ENCODE peak calls at places on chromosomes 4 and X, in six cellular contexts. V is pancreas, N is A549, H is upper lobe of right lung, R is astrocyte, K is suprapubic skin. E is an unnamed sample.

GRCh38 chrX:53039239-53039638 is 9.3 kb upstream of the GPR173 start:
- DNase-seq in V (no peak), N (no peak), H (no peak), R (no peak), K (no peak), E (no peak)

GRCh38 chr4:118975487-118976192 is 87.0 kb downstream of the SYNPO2 start:
- DNase-seq in V (no peak), N (no peak), H (no peak), R (no peak), K (no peak), E (no peak)

GRCh38 chr4:144787365-144788263 is 141.7 kb downstream of the HHIP start:
- DNase-seq in V (no peak), N (peak), H (no peak), R (peak), K (no peak), E (no peak)

GRCh38 chr4:152850377-152850776 is 70.6 kb downstream of the ARFIP1 start:
- DNase-seq in V (no peak), N (no peak), H (peak), R (peak), K (peak), E (no peak)

GRCh38 chrX:110153900-110154299 is 151.0 kb downstream of the TMEM164 start:
- DNase-seq in V (no peak), N (no peak), H (no peak), R (no peak), K (no peak), E (no peak)

GRCh38 chr4:185183622-185184281 is 20.0 kb downstream of the CFAP97 start:
- DNase-seq in V (peak), N (peak), H (no peak), R (peak), K (peak), E (no peak)

GRCh38 chrX:150268839-150269238 is 94.3 kb upstream of the MAMLD1 start:
- DNase-seq in V (no peak), N (no peak), H (no peak), R (no peak), K (no peak), E (peak)

GRCh38 chr4:26380740-26381139 is 59.9 kb downstream of the RBPJ start:
- DNase-seq in V (no peak), N (no peak), H (no peak), R (no peak), K (no peak), E (no peak)

GRCh38 chr4:123666486-123666885 is 269.9 kb downstream of the SPRY1 start:
- DNase-seq in V (no peak), N (no peak), H (no peak), R (no peak), K (no peak), E (no peak)

GRCh38 chrX:41001327-41001726 is 83.9 kb upstream of the USP9X start:
- DNase-seq in V (no peak), N (peak), H (no peak), R (no peak), K (no peak), E (no peak)

GRCh38 chrX:133897593-133898163 is 87.7 kb downstream of the GPC3 start:
- DNase-seq in V (no peak), N (no peak), H (no peak), R (no peak), K (no peak), E (no peak)

GRCh38 chr4:21046121-21046520 is 345.9 kb downstream of the PACRGL start:
- DNase-seq in V (no peak), N (no peak), H (no peak), R (peak), K (no peak), E (no peak)

GRCh38 chr4:87848622-87849351 is 16.0 kb downstream of the MEPE start:
- DNase-seq in V (peak), N (peak), H (no peak), R (peak), K (no peak), E (no peak)

GRCh38 chr4:160523236-160523635 is 1420.4 kb downstream of the RAPGEF2 start:
- DNase-seq in V (no peak), N (peak), H (no peak), R (no peak), K (no peak), E (no peak)

GRCh38 chr4:150136481-150136880 is 58.2 kb downstream of the DCLK2 start:
- DNase-seq in V (no peak), N (no peak), H (no peak), R (peak), K (no peak), E (no peak)

GRCh38 chr4:159445671-159446070 is 342.8 kb downstream of the RAPGEF2 start:
- DNase-seq in V (no peak), N (no peak), H (no peak), R (no peak), K (no peak), E (no peak)

GRCh38 chr4:97081951-97082350 is 1061.3 kb downstream of the STPG2 start:
- DNase-seq in V (no peak), N (no peak), H (no peak), R (no peak), K (no peak), E (no peak)

GRCh38 chrX:38649227-38649626 is 87.9 kb downstream of the TSPAN7 start:
- DNase-seq in V (no peak), N (no peak), H (no peak), R (no peak), K (no peak), E (no peak)

GRCh38 chr4:118823471-118823870 is 12.5 kb downstream of the SEC24D start:
- DNase-seq in V (peak), N (no peak), H (no peak), R (no peak), K (no peak), E (no peak)

GRCh38 chrX:70669120-70669519 is 224.5 kb downstream of the DLG3 start:
- DNase-seq in V (no peak), N (no peak), H (no peak), R (no peak), K (no peak), E (no peak)

GRCh38 chrX:51834076-51834475 is 59.3 kb upstream of the MAGED1 start:
- DNase-seq in V (no peak), N (no peak), H (no peak), R (no peak), K (no peak), E (no peak)

GRCh38 chrX:72230290-72230689 is 8.5 kb downstream of the ERCC6L start:
- DNase-seq in V (no peak), N (no peak), H (no peak), R (no peak), K (no peak), E (no peak)

GRCh38 chr4:176641237-176641636 is 151.5 kb downstream of the VEGFC start:
- DNase-seq in V (no peak), N (no peak), H (no peak), R (peak), K (no peak), E (no peak)

GRCh38 chr4:2065106-2065930 is 6.2 kb downstream of the NAT8L start:
- DNase-seq in V (no peak), N (no peak), H (peak), R (no peak), K (peak), E (no peak)

GRCh38 chrX:43654431-43655150 is 1.5 kb upstream of the MAOA start:
- DNase-seq in V (peak), N (peak), H (peak), R (peak), K (peak), E (peak)

GRCh38 chrX:2572740-2573139 is 72.0 kb upstream of the DHRSX start:
- DNase-seq in V (no peak), N (peak), H (no peak), R (no peak), K (no peak), E (no peak)

GRCh38 chrX:39263946-39264483 is 462.8 kb downstream of the MID1IP1 start:
- DNase-seq in V (no peak), N (no peak), H (no peak), R (no peak), K (no peak), E (no peak)

GRCh38 chrX:13432376-13432775 is 112.5 kb upstream of the ATXN3L start:
- DNase-seq in V (no peak), N (peak), H (no peak), R (peak), K (peak), E (no peak)

GRCh38 chrX:9329056-9329455 is 135.8 kb upstream of the TBL1X start:
- DNase-seq in V (peak), N (no peak), H (no peak), R (no peak), K (no peak), E (no peak)

DNA sequence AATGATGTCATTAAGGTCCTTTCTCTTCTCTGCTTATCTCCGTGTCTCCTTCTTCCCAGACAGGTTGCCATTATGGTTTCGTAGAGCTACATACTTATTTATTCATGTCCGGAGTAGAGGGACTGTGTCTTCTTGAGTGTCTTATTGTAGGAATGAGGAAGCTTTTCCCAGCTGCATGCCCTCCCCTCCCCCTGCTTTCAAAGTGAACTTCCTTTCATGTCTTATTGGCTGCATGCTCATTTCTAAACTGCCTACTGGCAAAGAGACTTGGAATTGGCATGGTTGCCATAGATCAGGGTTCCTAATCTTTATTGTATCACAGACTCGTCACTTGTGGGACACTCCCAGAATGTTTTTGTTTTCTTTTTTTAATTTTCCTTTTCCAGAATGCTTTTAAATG is 15.4 kb downstream of the VAMP7 start:
- DNase-seq in V (no peak), N (no peak), H (no peak), R (no peak), K (no peak), E (no peak)
- H3K27ac ChIP-seq in V (no peak), N (no peak), H (no peak), R (no peak), K (no peak), E (no peak)

GRCh38 chr4:139524062-139524631 is 31.9 kb downstream of the SETD7 start:
- DNase-seq in V (no peak), N (no peak), H (no peak), R (peak), K (no peak), E (no peak)

GRCh38 chr4:139523076-139523475 is 32.9 kb downstream of the SETD7 start:
- DNase-seq in V (no peak), N (no peak), H (no peak), R (peak), K (no peak), E (no peak)

GRCh38 chr4:139522457-139522856 is 33.6 kb downstream of the SETD7 start:
- DNase-seq in V (no peak), N (no peak), H (no peak), R (no peak), K (no peak), E (no peak)

GRCh38 chr4:139525414-139525813 is 30.6 kb downstream of the SETD7 start:
- DNase-seq in V (no peak), N (no peak), H (no peak), R (no peak), K (no peak), E (no peak)

DNA sequence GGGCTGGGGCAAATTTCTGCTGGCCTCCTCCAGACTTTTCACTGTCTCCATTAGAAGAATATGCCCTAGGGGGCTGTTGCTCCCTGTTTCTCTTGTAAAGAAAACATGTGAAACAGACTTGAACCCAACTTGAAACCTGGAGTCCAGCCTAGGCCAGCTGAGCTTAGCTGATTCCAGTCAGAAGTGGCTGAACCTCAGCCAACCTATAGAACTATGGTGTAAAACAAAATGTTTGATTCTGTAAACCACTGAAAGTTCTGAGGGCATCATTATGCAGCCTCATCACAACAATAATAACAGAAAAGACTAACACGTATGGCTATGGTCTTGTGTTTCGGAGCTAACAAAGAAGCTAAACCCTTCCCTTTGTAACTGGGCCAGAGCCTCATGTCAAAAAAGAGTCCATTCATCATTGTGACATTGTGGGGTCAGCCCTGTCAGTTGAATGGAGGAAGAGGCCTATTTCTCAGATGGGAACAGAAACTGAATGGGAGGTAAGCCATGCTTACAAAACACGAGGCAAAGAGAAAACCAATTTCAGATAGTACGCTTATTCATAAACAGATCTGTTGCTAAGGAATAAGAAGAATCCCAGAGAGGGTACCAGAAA is 34.1 kb downstream of the SETD7 start:
- DNase-seq in V (no peak), N (no peak), H (no peak), R (no peak), K (no peak), E (no peak)
- H3K27ac ChIP-seq in V (no peak), N (no peak), H (no peak), R (no peak), K (no peak), E (no peak)

GRCh38 chrX:115652221-115652620 is 91.2 kb downstream of the PLS3 start:
- DNase-seq in V (no peak), N (no peak), H (no peak), R (no peak), K (no peak), E (no peak)

GRCh38 chrX:115649461-115650063 is 88.6 kb downstream of the PLS3 start:
- DNase-seq in V (no peak), N (no peak), H (no peak), R (no peak), K (no peak), E (no peak)

GRCh38 chrX:115650449-115650848 is 89.5 kb downstream of the PLS3 start:
- DNase-seq in V (no peak), N (no peak), H (no peak), R (peak), K (no peak), E (no peak)

GRCh38 chrX:115650916-115651315 is 89.9 kb downstream of the PLS3 start:
- DNase-seq in V (peak), N (peak), H (no peak), R (peak), K (no peak), E (no peak)
- H3K27ac ChIP-seq in V (no peak), N (no peak), H (no peak), R (peak), K (no peak), E (no peak)

GRCh38 chr4:39354178-39354503 is 12.0 kb downstream of the RFC1 start:
- DNase-seq in V (no peak), N (no peak), H (no peak), R (no peak), K (no peak), E (no peak)
- H3K27ac ChIP-seq in V (no peak), N (peak), H (peak), R (peak), K (peak), E (peak)

GRCh38 chrX:130174937-130175336 is 3.2 kb downstream of the RAB33A start:
- DNase-seq in V (no peak), N (no peak), H (no peak), R (no peak), K (no peak), E (no peak)
- H3K27ac ChIP-seq in V (no peak), N (no peak), H (no peak), R (no peak), K (no peak), E (peak)